ENCODE peak calls at places on chromosomes 4 and X, in six cellular contexts. G is transverse colon, V is fibroblast of lung, H is GM23338, Y is HCT116, D is astrocyte. L is an unnamed sample. For H3K36me3, the result is how much of the 10 kb centered on the place peaks cover.

GRCh38 chr4:11748169-11748872 is 319.6 kb upstream of the HS3ST1 start:
- DNase-seq in Y (peak), G (no peak), H (no peak), D (peak), V (peak), L (peak)

GRCh38 chrX:106612403-106612789 is 618 bp downstream of the RADX start:
- DNase-seq in G (no peak), H (peak), V (no peak), Y (no peak), D (peak), L (no peak)

GRCh38 chr4:75909331-75909844 is 7.1 kb upstream of the PPEF2 start:
- DNase-seq in Y (no peak), D (no peak), G (no peak), V (no peak), H (peak), L (no peak)

GRCh38 chrX:120457766-120458180 is 11.3 kb downstream of the LAMP2 start:
- DNase-seq in Y (no peak), D (peak), H (no peak), V (peak), G (no peak), L (peak)

GRCh38 chr4:11954093-11954492 is 525.4 kb upstream of the HS3ST1 start:
- DNase-seq in G (peak), H (peak), D (no peak), Y (peak), V (peak), L (no peak)

GRCh38 chrX:1165535-1166196 is 46.8 kb downstream of the CRLF2 start:
- DNase-seq in H (no peak), G (no peak), V (no peak), Y (no peak), D (no peak), L (no peak)

GRCh38 chrX:119673336-119673735 is 19.6 kb downstream of the SEPTIN6 start:
- DNase-seq in H (no peak), V (no peak), G (no peak), D (no peak), Y (no peak), L (no peak)

GRCh38 chr4:140158234-140159030 is 4.4 kb upstream of the MAML3 start:
- DNase-seq in D (peak), G (peak), V (peak), H (no peak), Y (no peak), L (no peak)

GRCh38 chr4:84894621-84895020 is 71.9 kb downstream of the WDFY3 start:
- DNase-seq in G (no peak), D (no peak), V (no peak), H (no peak), Y (no peak), L (no peak)

GRCh38 chr4:83626245-83626843 is 90.4 kb downstream of the GPAT3 start:
- DNase-seq in Y (no peak), G (no peak), D (no peak), V (no peak), H (no peak), L (no peak)

GRCh38 chr4:36734296-36734695 is 452.9 kb downstream of the DTHD1 start:
- DNase-seq in D (no peak), H (no peak), G (no peak), V (no peak), Y (no peak), L (no peak)

GRCh38 chr4:84579410-84579791 is 3.5 kb upstream of the CDS1 start:
- DNase-seq in H (peak), G (no peak), Y (no peak), V (no peak), D (no peak), L (no peak)

GRCh38 chr4:24989327-24989726 is 41.4 kb downstream of the LGI2 start:
- DNase-seq in G (no peak), H (no peak), D (no peak), Y (no peak), V (no peak), L (no peak)

GRCh38 chr4:8297141-8297601 is 27.6 kb downstream of the HTRA3 start:
- DNase-seq in Y (no peak), H (no peak), V (no peak), D (no peak), G (no peak), L (no peak)

GRCh38 chr4:87633239-87633638 is 16.8 kb upstream of the DMP1 start:
- DNase-seq in D (peak), Y (no peak), H (no peak), G (no peak), V (peak), L (no peak)

GRCh38 chrX:116009871-116010710 is 160.5 kb upstream of the AGTR2 start:
- DNase-seq in H (peak), V (no peak), G (peak), Y (no peak), D (no peak), L (no peak)

GRCh38 chrX:34656842-34657780 is at the start of gene TMEM47:
- DNase-seq in V (peak), Y (no peak), D (peak), G (peak), H (peak), L (peak)

GRCh38 chr4:11614426-11614825 is 185.7 kb upstream of the HS3ST1 start:
- DNase-seq in H (no peak), V (no peak), G (no peak), Y (peak), D (peak), L (no peak)

GRCh38 chr4:5724377-5724776 is 13.4 kb downstream of the EVC start:
- DNase-seq in G (no peak), V (no peak), H (no peak), D (peak), Y (no peak), L (no peak)

GRCh38 chr4:38009421-38009820 is 49.2 kb downstream of the PTTG2 start:
- DNase-seq in V (no peak), Y (no peak), H (no peak), D (no peak), G (no peak), L (no peak)

GRCh38 chr4:16078195-16078756 is 5.5 kb downstream of the PROM1 start:
- DNase-seq in Y (no peak), H (no peak), D (no peak), G (no peak), V (no peak), L (no peak)

GRCh38 chrX:24219320-24219719 is 69.8 kb downstream of the ZFX start:
- DNase-seq in D (no peak), Y (no peak), H (no peak), V (no peak), G (no peak), L (no peak)

GRCh38 chrX:70479197-70479969 is 34.7 kb downstream of the DLG3 start:
- DNase-seq in D (peak), V (peak), Y (no peak), G (peak), H (no peak), L (peak)

DNA sequence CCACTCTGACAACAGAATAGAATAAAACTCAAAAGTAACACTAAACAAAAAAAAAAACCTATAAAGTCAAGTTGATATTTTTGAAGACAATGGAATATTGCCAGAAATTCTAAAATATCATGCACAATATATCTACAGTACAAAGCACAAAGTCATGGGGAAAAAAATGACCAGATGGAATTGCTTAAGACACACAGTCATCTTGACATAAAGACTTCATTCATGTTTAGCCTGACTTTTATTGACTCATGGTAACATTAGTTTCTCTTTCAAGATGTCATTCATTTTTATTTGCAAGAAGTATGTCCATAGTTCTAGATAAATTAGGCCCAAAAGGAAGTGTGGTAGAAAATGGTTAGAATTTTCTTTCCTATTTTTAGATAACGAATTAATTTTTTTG is 259.1 kb downstream of the CAMK2D start:
- DNase-seq in D (no peak), V (peak), H (no peak), Y (no peak), G (no peak), L (no peak)
- H3K36me3 ChIP-seq in D (under half), V (under half), H (under half), Y (under half), G (under half), L (under half)

GRCh38 chr4:183073838-183074145 is 25.3 kb upstream of the WWC2 start:
- DNase-seq in V (no peak), Y (no peak), D (no peak), H (no peak), G (no peak), L (no peak)
- TF ChIP-seq CTCF in V (no peak), Y (no peak), D (no peak), H (no peak), G (no peak), L (no peak)

GRCh38 chr4:515251-515650 is 16.2 kb downstream of the PIGG start:
- DNase-seq in H (no peak), V (no peak), D (no peak), G (no peak), Y (no peak), L (no peak)
- H3K36me3 ChIP-seq in H (under half), V (under half), D (under half), G (half or more), Y (under half), L (under half)

GRCh38 chr4:2436301-2436700 is 17.5 kb downstream of the CFAP99 start:
- DNase-seq in H (no peak), G (no peak), D (no peak), Y (no peak), V (no peak), L (no peak)
- TF ChIP-seq CTCF in H (no peak), G (peak), D (no peak), Y (peak), V (no peak), L (peak)